ENCODE peak calls at places on chromosomes 16 and 17, in eight cellular contexts. L is HCT116, Q is H1, U is K562, S is HepG2, P is endothelial cell of umbilical vein, E is SK-N-SH, C is GM12878. X is an unnamed sample.

GRCh38 chr16:71645450-71645849 is 19.5 kb downstream of the MARVELD3 start:
- DNase-seq in L (no peak), Q (no peak), U (peak), S (peak), P (no peak), E (peak), C (no peak), X (no peak)

GRCh38 chr16:24535827-24536226 is 3.5 kb upstream of the RBBP6 start:
- DNase-seq in L (no peak), Q (no peak), U (no peak), S (peak), P (no peak), E (no peak), C (no peak), X (no peak)

GRCh38 chr17:29176500-29177351 is 3.5 kb downstream of the MYO18A start:
- DNase-seq in L (no peak), Q (peak), U (peak), S (peak), P (peak), E (peak), C (no peak), X (no peak)

GRCh38 chr16:48054881-48055601 is 100.8 kb downstream of the ABCC12 start:
- DNase-seq in L (peak), Q (no peak), U (peak), S (peak), P (peak), E (peak), C (no peak), X (no peak)

GRCh38 chr16:65005696-65006095 is 116.2 kb downstream of the CDH11 start:
- DNase-seq in L (no peak), Q (no peak), U (no peak), S (no peak), P (no peak), E (no peak), C (no peak), X (no peak)

GRCh38 chr16:49674255-49674980 is 181.5 kb downstream of the ZNF423 start:
- DNase-seq in L (no peak), Q (no peak), U (no peak), S (no peak), P (no peak), E (no peak), C (no peak), X (no peak)

GRCh38 chr17:49224198-49224996 is 6.2 kb downstream of the PHOSPHO1 start:
- DNase-seq in L (no peak), Q (no peak), U (no peak), S (no peak), P (no peak), E (peak), C (no peak), X (no peak)

GRCh38 chr17:49339359-49339758 is 22.7 kb downstream of the ZNF652 start:
- DNase-seq in L (no peak), Q (no peak), U (no peak), S (no peak), P (no peak), E (no peak), C (no peak), X (no peak)

GRCh38 chr16:21134053-21134452 is 16.6 kb downstream of the DNAH3 start:
- DNase-seq in L (no peak), Q (no peak), U (no peak), S (no peak), P (no peak), E (no peak), C (no peak), X (no peak)

GRCh38 chr17:77316191-77316641 is 175.4 kb downstream of the SEC14L1 start:
- DNase-seq in L (no peak), Q (peak), U (no peak), S (no peak), P (no peak), E (peak), C (no peak), X (no peak)

GRCh38 chr17:57051886-57052342 is 33.1 kb upstream of the AKAP1 start:
- DNase-seq in L (no peak), Q (no peak), U (no peak), S (no peak), P (no peak), E (no peak), C (no peak), X (no peak)

GRCh38 chr16:11780988-11781680 is 15.9 kb downstream of the ZC3H7A start:
- DNase-seq in L (no peak), Q (no peak), U (no peak), S (no peak), P (no peak), E (peak), C (no peak), X (no peak)

GRCh38 chr16:11779074-11779473 is 18.0 kb downstream of the ZC3H7A start:
- DNase-seq in L (no peak), Q (no peak), U (no peak), S (no peak), P (no peak), E (no peak), C (no peak), X (no peak)

GRCh38 chr16:11781773-11782172 is 15.3 kb downstream of the ZC3H7A start:
- DNase-seq in L (no peak), Q (no peak), U (no peak), S (no peak), P (peak), E (peak), C (peak), X (no peak)

GRCh38 chr16:11784048-11784780 is 12.8 kb downstream of the ZC3H7A start:
- DNase-seq in L (no peak), Q (no peak), U (no peak), S (no peak), P (no peak), E (no peak), C (no peak), X (no peak)

GRCh38 chr16:11783319-11784047 is 13.6 kb downstream of the ZC3H7A start:
- DNase-seq in L (no peak), Q (no peak), U (peak), S (no peak), P (peak), E (no peak), C (peak), X (no peak)
- H3K9ac ChIP-seq in L (no peak), Q (no peak), U (peak), S (no peak), P (peak), E (peak), C (peak), X (no peak)

DNA sequence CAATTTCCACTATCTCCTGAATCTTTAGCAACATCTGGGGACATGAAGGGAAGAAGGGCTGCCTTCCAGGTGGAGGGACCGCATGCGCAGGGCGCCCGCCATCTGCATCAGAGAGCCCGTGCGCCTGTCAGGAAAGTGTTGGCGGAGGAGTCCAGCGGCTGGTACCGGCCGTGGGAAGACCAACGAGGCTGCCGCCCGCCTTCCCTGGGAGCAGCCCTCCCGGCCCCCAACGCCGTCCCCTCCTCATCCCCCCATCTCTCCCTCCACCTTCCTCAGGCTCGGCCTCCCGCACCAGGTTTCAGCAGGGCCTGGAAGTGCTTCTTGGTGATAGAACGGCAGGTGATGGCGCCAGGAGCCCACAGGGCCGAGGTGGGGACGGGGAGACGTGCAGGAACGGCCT is 8.8 kb downstream of the CLCN7 start:
- DNase-seq in L (no peak), Q (no peak), U (no peak), S (no peak), P (no peak), E (no peak), C (no peak), X (no peak)
- H3K27ac ChIP-seq in L (no peak), Q (no peak), U (no peak), S (no peak), P (no peak), E (no peak), C (no peak), X (no peak)

GRCh38 chr17:72616457-72616856 is 476.0 kb downstream of the SLC39A11 start:
- DNase-seq in L (no peak), Q (no peak), U (no peak), S (no peak), P (no peak), E (no peak), C (no peak), X (no peak)
- TF ChIP-seq POLR2AphosphoS5 in L (no peak), Q (no peak), U (no peak), S (no peak), P (no peak), E (no peak), C (no peak), X (no peak)

GRCh38 chr16:81779540-81780320 is 639 bp downstream of the PLCG2 start:
- DNase-seq in L (no peak), Q (no peak), U (peak), S (no peak), P (peak), E (no peak), C (no peak), X (no peak)
- H3K9ac ChIP-seq in L (peak), Q (no peak), U (peak), S (no peak), P (peak), E (no peak), C (peak), X (peak)

GRCh38 chr16:57115504-57116182 is 23.3 kb downstream of the CPNE2 start:
- DNase-seq in L (no peak), Q (no peak), U (no peak), S (no peak), P (no peak), E (peak), C (no peak), X (no peak)
- H3K27ac ChIP-seq in L (no peak), Q (no peak), U (no peak), S (no peak), P (no peak), E (peak), C (no peak), X (no peak)

DNA sequence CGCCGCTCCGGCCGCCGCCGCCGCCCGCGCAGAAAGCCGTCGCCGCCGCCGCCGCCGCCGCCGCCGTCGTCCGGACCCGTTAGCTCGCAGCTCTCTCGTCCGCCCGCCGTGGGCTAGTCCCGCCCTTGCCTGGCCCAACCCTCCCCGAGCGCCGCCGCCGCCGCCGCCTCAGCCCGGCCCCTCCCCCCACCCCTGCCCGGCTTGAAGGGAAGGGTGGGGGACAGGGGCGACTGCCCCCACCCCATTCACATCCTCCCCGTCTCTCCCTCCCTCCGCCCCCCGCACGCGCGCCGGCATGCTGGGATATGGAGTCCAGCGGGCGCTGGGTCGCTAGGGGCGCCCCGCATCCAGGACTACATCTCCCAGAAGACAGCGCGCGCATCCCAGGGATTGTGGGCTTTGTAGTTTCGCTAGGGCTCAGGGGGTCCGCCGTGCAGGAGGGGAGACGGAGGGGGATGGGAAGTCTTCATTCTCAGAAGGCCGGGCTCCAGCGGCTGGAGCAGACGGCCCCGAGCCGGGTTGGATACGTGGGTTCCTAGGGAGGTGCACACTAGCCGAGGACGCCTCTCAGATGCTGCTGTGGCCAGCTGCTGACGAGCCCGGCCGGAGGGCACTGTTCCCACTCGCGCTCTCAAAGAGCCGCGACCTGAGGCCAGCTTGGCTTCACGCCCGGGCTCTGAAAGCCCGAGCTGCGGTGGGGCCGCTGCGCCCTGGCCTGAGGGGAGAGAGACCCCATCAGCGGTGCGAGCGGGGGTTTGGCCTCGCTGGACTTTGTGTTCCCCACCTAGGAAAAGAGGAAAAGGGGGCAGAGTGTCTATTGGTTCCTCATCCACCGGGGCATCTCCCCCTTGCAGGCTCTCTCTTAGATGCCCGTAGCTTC is at the start of gene ST3GAL2:
- DNase-seq in L (peak), Q (peak), U (peak), S (peak), P (peak), E (peak), C (peak), X (no peak)
- TF ChIP-seq POLR2AphosphoS5 in L (no peak), Q (peak), U (no peak), S (peak), P (peak), E (no peak), C (peak), X (no peak)

DNA sequence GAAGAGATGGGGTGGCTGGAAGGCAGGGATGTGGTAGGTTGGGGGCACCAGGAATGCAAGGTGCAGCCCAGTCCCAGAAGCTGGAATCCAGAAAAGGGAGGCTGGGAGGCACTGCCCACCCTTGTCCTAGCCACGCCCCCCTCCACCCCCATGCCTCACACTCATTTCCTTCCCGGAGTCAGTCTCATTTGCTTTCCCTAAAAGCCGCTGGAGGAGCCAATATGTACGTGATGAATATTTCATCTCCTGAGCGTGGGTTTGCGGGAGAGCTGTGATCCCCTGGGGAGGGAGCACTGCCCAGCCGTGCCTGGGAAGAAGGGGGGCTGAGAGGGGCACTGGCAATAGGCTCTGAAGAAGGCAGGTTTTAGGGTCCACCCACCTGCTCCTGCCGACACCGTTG is 124.5 kb upstream of the LHX1 start:
- DNase-seq in L (no peak), Q (no peak), U (no peak), S (no peak), P (peak), E (no peak), C (no peak), X (no peak)
- H3K9ac ChIP-seq in L (no peak), Q (no peak), U (no peak), S (no peak), P (no peak), E (no peak), C (no peak), X (no peak)

GRCh38 chr17:64331366-64331765 is 59.3 kb downstream of the PECAM1 start:
- DNase-seq in L (no peak), Q (no peak), U (no peak), S (no peak), P (no peak), E (no peak), C (no peak), X (no peak)

GRCh38 chr17:64334851-64335250 is 55.8 kb downstream of the PECAM1 start:
- DNase-seq in L (no peak), Q (no peak), U (no peak), S (no peak), P (no peak), E (no peak), C (no peak), X (no peak)

GRCh38 chr17:64331946-64332493 is 58.6 kb downstream of the PECAM1 start:
- DNase-seq in L (no peak), Q (no peak), U (peak), S (peak), P (peak), E (no peak), C (no peak), X (no peak)

GRCh38 chr17:64329571-64329970 is 61.1 kb downstream of the PECAM1 start:
- DNase-seq in L (no peak), Q (no peak), U (no peak), S (no peak), P (peak), E (no peak), C (no peak), X (no peak)

GRCh38 chr17:64332502-64332901 is 58.2 kb downstream of the PECAM1 start:
- DNase-seq in L (no peak), Q (no peak), U (no peak), S (no peak), P (no peak), E (no peak), C (no peak), X (no peak)
- H3K27ac ChIP-seq in L (no peak), Q (no peak), U (peak), S (no peak), P (peak), E (no peak), C (no peak), X (no peak)

GRCh38 chr16:85661131-85662035 is 27.4 kb downstream of the GINS2 start:
- DNase-seq in L (no peak), Q (no peak), U (no peak), S (no peak), P (no peak), E (no peak), C (no peak), X (no peak)

GRCh38 chr16:85662976-85663830 is 25.6 kb downstream of the GINS2 start:
- DNase-seq in L (no peak), Q (no peak), U (no peak), S (no peak), P (no peak), E (no peak), C (no peak), X (no peak)

GRCh38 chr16:85659805-85660511 is 28.8 kb downstream of the GINS2 start:
- DNase-seq in L (peak), Q (peak), U (peak), S (peak), P (peak), E (peak), C (no peak), X (no peak)

GRCh38 chr16:85663891-85664321 is 24.8 kb downstream of the GINS2 start:
- DNase-seq in L (no peak), Q (no peak), U (no peak), S (no peak), P (no peak), E (no peak), C (no peak), X (no peak)

GRCh38 chr16:85662036-85662812 is 26.5 kb downstream of the GINS2 start:
- DNase-seq in L (no peak), Q (no peak), U (no peak), S (no peak), P (no peak), E (no peak), C (no peak), X (no peak)
- TF ChIP-seq POLR2AphosphoS5 in L (no peak), Q (no peak), U (no peak), S (no peak), P (no peak), E (no peak), C (no peak), X (no peak)

DNA sequence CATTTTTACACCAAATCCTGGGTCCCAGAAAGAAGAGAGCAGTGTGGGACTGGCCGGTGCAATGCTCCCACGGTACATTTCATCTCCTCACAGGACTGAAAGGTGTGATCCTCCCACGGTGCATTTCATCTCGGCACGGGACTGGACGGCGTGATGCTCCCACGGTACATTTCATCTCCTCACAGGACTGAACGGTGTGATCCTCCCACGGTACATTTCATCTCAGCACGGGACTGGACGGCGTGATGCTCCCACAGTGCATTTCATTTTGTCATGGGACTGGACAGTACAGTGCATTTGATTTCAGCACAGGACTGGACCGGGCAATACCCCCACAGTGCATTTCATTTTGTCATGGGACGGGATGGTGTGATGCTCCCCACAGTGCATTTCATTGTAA is 9.8 kb upstream of the CARD14 start:
- DNase-seq in L (no peak), Q (no peak), U (no peak), S (no peak), P (no peak), E (no peak), C (no peak), X (no peak)
- H3K9ac ChIP-seq in L (no peak), Q (no peak), U (no peak), S (no peak), P (no peak), E (no peak), C (no peak), X (no peak)